ENCODE peak calls at places on chromosome 21, in nine cellular contexts. W, V, Z, I, K, B, N, Q and A are unnamed samples.
A peak's percentile ranks its signal among the peaks of the same experiment; 100 is the strongest.

GRCh38 chr21:45018131-45019075 is 56.0 kb upstream of the ADARB1 start:
- DNase-seq in I (no peak), V (no peak), W (no peak), N (peak; percentile 9), Q (no peak), K (no peak), B (peak; percentile 56), Z (no peak), A (no peak)

GRCh38 chr21:28016571-28016970 is 976.1 kb downstream of the LTN1 start:
- DNase-seq in V (no peak), N (no peak), I (no peak), W (no peak), K (no peak), Z (no peak), Q (no peak), B (no peak), A (no peak)

GRCh38 chr21:38768385-38769071 is 37.2 kb upstream of the ETS2 start:
- DNase-seq in N (no peak), K (peak; percentile 23), Q (peak; percentile 27), W (peak; percentile 80), V (no peak), I (peak; percentile 27), Z (no peak), B (no peak), A (no peak)

GRCh38 chr21:34944015-34944755 is 104.9 kb downstream of the RUNX1 start:
- DNase-seq in B (no peak), N (no peak), W (no peak), Z (no peak), I (no peak), K (no peak), V (no peak), Q (no peak), A (no peak)

GRCh38 chr21:25513810-25514209 is 93.5 kb downstream of the MRPL39 start:
- DNase-seq in B (no peak), Q (no peak), V (no peak), N (no peak), K (no peak), Z (no peak), I (no peak), W (peak; percentile 64), A (no peak)

GRCh38 chr21:41816583-41817165 is 49.8 kb upstream of the RIPK4 start:
- DNase-seq in B (peak; percentile 76), K (peak; percentile 55), Q (peak; percentile 23), V (peak; percentile 9), I (peak; percentile 50), W (peak; percentile 60), N (peak; percentile 58), Z (peak; percentile 32), A (peak; percentile 59)

GRCh38 chr21:28374881-28375280 is 617.8 kb downstream of the LTN1 start:
- DNase-seq in I (no peak), Q (no peak), V (no peak), N (no peak), B (no peak), W (no peak), K (no peak), Z (no peak), A (no peak)

GRCh38 chr21:25461730-25462129 is 145.6 kb downstream of the MRPL39 start:
- DNase-seq in W (no peak), N (no peak), K (no peak), Q (no peak), V (no peak), Z (no peak), I (no peak), B (no peak), A (no peak)

GRCh38 chr21:38756746-38757145 is 49.0 kb upstream of the ETS2 start:
- DNase-seq in B (no peak), Z (no peak), K (no peak), Q (no peak), I (no peak), V (no peak), N (no peak), W (no peak), A (no peak)

GRCh38 chr21:24367936-24368335 is 1239.3 kb downstream of the MRPL39 start:
- DNase-seq in K (no peak), I (no peak), N (no peak), B (no peak), W (no peak), V (no peak), Z (no peak), Q (no peak), A (no peak)

GRCh38 chr21:35925497-35925896 is 134.8 kb downstream of the SETD4 start:
- DNase-seq in K (no peak), N (no peak), B (no peak), I (no peak), Z (no peak), Q (no peak), W (no peak), V (no peak), A (no peak)

GRCh38 chr21:36038701-36039497 is 21.4 kb downstream of the SETD4 start:
- DNase-seq in B (no peak), Z (no peak), I (no peak), N (no peak), K (no peak), W (no peak), V (no peak), Q (no peak), A (no peak)

GRCh38 chr21:33121715-33122475 is 52.0 kb downstream of the OLIG1 start:
- DNase-seq in K (no peak), N (no peak), V (no peak), B (no peak), W (no peak), Q (no peak), Z (no peak), I (no peak), A (peak; percentile 65)

GRCh38 chr21:28747464-28747863 is 245.2 kb downstream of the LTN1 start:
- DNase-seq in N (no peak), B (no peak), Z (no peak), Q (no peak), K (no peak), V (no peak), I (no peak), W (no peak), A (no peak)

GRCh38 chr21:17231771-17232170 is 281.1 kb upstream of the CXADR start:
- DNase-seq in V (no peak), B (no peak), Z (no peak), Q (no peak), I (no peak), W (no peak), N (no peak), K (no peak), A (no peak)

GRCh38 chr21:46121286-46122221 is 23.6 kb downstream of the COL6A2 start:
- DNase-seq in K (no peak), B (peak; percentile 22), Z (no peak), W (no peak), Q (no peak), I (no peak), V (no peak), N (peak; percentile 7), A (no peak)

GRCh38 chr21:25635310-25635709 is 3.7 kb upstream of the JAM2 start:
- DNase-seq in Q (no peak), B (no peak), N (no peak), W (no peak), V (no peak), K (no peak), Z (no peak), I (no peak), A (no peak)

GRCh38 chr21:29025328-29025713 is 853 bp downstream of the USP16 start:
- DNase-seq in W (no peak), K (no peak), B (no peak), V (no peak), N (no peak), Q (no peak), Z (no peak), I (no peak), A (peak; percentile 39)

GRCh38 chr21:20459838-20460237 is 538.4 kb upstream of the NCAM2 start:
- DNase-seq in Z (no peak), B (no peak), N (no peak), I (no peak), Q (no peak), W (no peak), K (no peak), V (no peak), A (no peak)

GRCh38 chr21:32508558-32508957 is 76.8 kb downstream of the TCP10L start:
- DNase-seq in W (no peak), N (no peak), I (no peak), Q (no peak), Z (no peak), B (no peak), K (no peak), V (no peak), A (no peak)

GRCh38 chr21:31182231-31183129 is 144.2 kb upstream of the KRTAP19-8 start:
- DNase-seq in K (peak; percentile 67), Z (peak; percentile 14), W (peak; percentile 69), Q (no peak), I (peak; percentile 65), N (no peak), V (no peak), B (no peak), A (no peak)

GRCh38 chr21:25039461-25040380 is 567.6 kb downstream of the MRPL39 start:
- DNase-seq in I (no peak), W (no peak), Z (peak; percentile 94), Q (no peak), B (no peak), N (no peak), K (no peak), V (no peak), A (no peak)

GRCh38 chr21:30269803-30270530 is 12.8 kb downstream of the KRTAP24-1 start:
- DNase-seq in I (no peak), W (no peak), B (no peak), K (no peak), Z (no peak), N (no peak), V (no peak), Q (no peak), A (no peak)

GRCh38 chr21:38438476-38438893 is 59.8 kb downstream of the ERG start:
- DNase-seq in W (no peak), Q (no peak), Z (no peak), K (no peak), B (peak; percentile 81), N (no peak), V (no peak), I (no peak), A (peak; percentile 19)

GRCh38 chr21:26769613-26770188 is 75.5 kb downstream of the ADAMTS1 start:
- DNase-seq in K (no peak), N (no peak), I (no peak), Z (no peak), B (no peak), W (no peak), V (no peak), Q (no peak), A (peak; percentile 18)

GRCh38 chr21:39736716-39737115 is 8.3 kb upstream of the IGSF5 start:
- DNase-seq in K (no peak), V (no peak), Q (no peak), W (no peak), Z (no peak), I (no peak), N (no peak), B (no peak), A (no peak)

GRCh38 chr21:42988234-42988965 is 14.0 kb downstream of the PKNOX1 start:
- DNase-seq in N (no peak), W (no peak), K (no peak), I (no peak), Z (peak; percentile 15), B (no peak), Q (no peak), V (no peak), A (no peak)

GRCh38 chr21:32770514-32771133 is 931 bp downstream of the PAXBP1 start:
- DNase-seq in N (no peak), Z (no peak), I (no peak), B (peak; percentile 34), Q (no peak), K (no peak), V (no peak), W (no peak), A (no peak)

GRCh38 chr21:31132574-31133242 is 94.4 kb upstream of the KRTAP19-8 start:
- DNase-seq in I (peak; percentile 66), K (peak; percentile 77), W (peak; percentile 75), N (no peak), Z (no peak), V (no peak), Q (peak; percentile 61), B (no peak), A (no peak)